ENCODE peak calls at places on chromosomes 7 and 10, in eight cellular contexts. T is naive B cell, U is pancreas, W is AG04450, N is HTR-8/SVneo, S is non-pigmented ciliary epithelial cell, V is GM13976, O is lower leg skin. I is an unnamed sample.

GRCh38 chr10:132065491-132066105 is at the start of gene JAKMIP3:
- DNase-seq in T (no peak), U (peak), W (peak), N (peak), S (peak), V (no peak), O (peak), I (peak)

GRCh38 chr7:46357290-46357689 is 436.2 kb upstream of the IGFBP3 start:
- DNase-seq in T (no peak), U (no peak), W (no peak), N (no peak), S (no peak), V (no peak), O (no peak), I (no peak)

GRCh38 chr7:129607471-129608120 is 3.9 kb upstream of the NRF1 start:
- DNase-seq in T (no peak), U (no peak), W (no peak), N (peak), S (no peak), V (peak), O (no peak), I (no peak)

GRCh38 chr10:51269816-51270215 is 195.5 kb downstream of the PRKG1 start:
- DNase-seq in T (no peak), U (no peak), W (peak), N (no peak), S (no peak), V (no peak), O (no peak), I (no peak)

GRCh38 chr7:1845536-1846311 is 175.6 kb downstream of the ELFN1 start:
- DNase-seq in T (no peak), U (no peak), W (no peak), N (no peak), S (no peak), V (no peak), O (no peak), I (no peak)

GRCh38 chr7:136272934-136273333 is 295.8 kb upstream of the MTPN start:
- DNase-seq in T (no peak), U (no peak), W (no peak), N (no peak), S (no peak), V (no peak), O (no peak), I (no peak)

GRCh38 chr10:5544216-5544805 is 19.6 kb downstream of the CALML3 start:
- DNase-seq in T (no peak), U (no peak), W (no peak), N (no peak), S (no peak), V (no peak), O (no peak), I (no peak)

GRCh38 chr7:108511939-108512338 is 14.0 kb downstream of the PNPLA8 start:
- DNase-seq in T (no peak), U (no peak), W (no peak), N (no peak), S (no peak), V (no peak), O (no peak), I (no peak)

GRCh38 chr10:24349379-24350110 is 140.6 kb downstream of the KIAA1217 start:
- DNase-seq in T (no peak), U (no peak), W (no peak), N (no peak), S (no peak), V (no peak), O (no peak), I (no peak)

GRCh38 chr10:79344502-79345195 is 2.6 kb upstream of the PPIF start:
- DNase-seq in T (no peak), U (peak), W (no peak), N (no peak), S (no peak), V (no peak), O (no peak), I (no peak)

GRCh38 chr10:77592946-77593636 is 44.5 kb downstream of the KCNMA1 start:
- DNase-seq in T (no peak), U (no peak), W (peak), N (peak), S (peak), V (no peak), O (peak), I (no peak)

GRCh38 chr7:51426163-51426562 is 109.6 kb upstream of the COBL start:
- DNase-seq in T (no peak), U (no peak), W (no peak), N (no peak), S (no peak), V (no peak), O (no peak), I (no peak)

I was measured in glomerular endothelial cell.